ENCODE peak calls at places on chromosomes 3 and 15, in four cellular contexts. J is ovary, Q is brain microvascular endothelial cell, P is IMR-90. X is an unnamed sample.

GRCh38 chr3:62562596-62562995 is 189.2 kb upstream of the FEZF2 start:
- DNase-seq in J (no peak), Q (no peak), P (peak), X (no peak)

GRCh38 chr15:90619468-90619867 is 89.7 kb downstream of the CRTC3 start:
- DNase-seq in J (no peak), Q (no peak), P (no peak), X (no peak)

GRCh38 chr3:187236963-187237362 is 39.7 kb downstream of the RTP1 start:
- DNase-seq in P (no peak), Q (no peak), J (no peak), X (no peak)

GRCh38 chr15:73956276-73957086 is 30.2 kb downstream of the LOXL1 start:
- DNase-seq in Q (peak), J (no peak), P (peak), X (peak)

GRCh38 chr15:87722941-87723691 is 533.4 kb downstream of the NTRK3 start:
- DNase-seq in P (peak), Q (no peak), J (no peak), X (peak)

GRCh38 chr15:61809216-61809615 is 251.0 kb downstream of the VPS13C start:
- DNase-seq in J (no peak), Q (no peak), P (no peak), X (no peak)

GRCh38 chr15:29925227-29926082 is 103.2 kb upstream of the TJP1 start:
- DNase-seq in Q (peak), P (peak), J (peak), X (peak)

GRCh38 chr15:60844431-60845174 is 365.7 kb upstream of the ICE2 start:
- DNase-seq in J (no peak), P (no peak), Q (no peak), X (no peak)

GRCh38 chr3:107753494-107753893 is 230.7 kb downstream of the BBX start:
- DNase-seq in J (no peak), P (peak), Q (peak), X (peak)

GRCh38 chr3:8451696-8452095 is 49.9 kb upstream of the LMCD1 start:
- DNase-seq in P (peak), J (no peak), Q (peak), X (no peak)

GRCh38 chr3:141690366-141691072 is 47.6 kb upstream of the RNF7 start:
- DNase-seq in P (peak), J (no peak), Q (no peak), X (no peak)

GRCh38 chr15:39684215-39684614 is 98.4 kb downstream of the FSIP1 start:
- DNase-seq in J (no peak), P (no peak), Q (peak), X (no peak)

GRCh38 chr3:42572278-42572677 is 9.5 kb downstream of the SEC22C start:
- DNase-seq in J (no peak), Q (peak), P (peak), X (peak)

GRCh38 chr15:89129123-89129815 is 41.0 kb downstream of the ABHD2 start:
- DNase-seq in J (peak), Q (no peak), P (peak), X (peak)

GRCh38 chr3:104126864-104127553 is 1239.7 kb upstream of the ALCAM start:
- DNase-seq in J (no peak), P (no peak), Q (no peak), X (no peak)

GRCh38 chr3:118850687-118851086 is 184.0 kb downstream of the IGSF11 start:
- DNase-seq in P (no peak), J (no peak), Q (no peak), X (no peak)

GRCh38 chr3:66527253-66527652 is 26.4 kb upstream of the LRIG1 start:
- DNase-seq in P (no peak), Q (no peak), J (no peak), X (no peak)

GRCh38 chr3:125213946-125214542 is 1.5 kb upstream of the SLC12A8 start:
- DNase-seq in J (no peak), Q (peak), P (peak), X (no peak)

GRCh38 chr3:197285557-197285956 is 12.9 kb downstream of the DLG1 start:
- DNase-seq in J (no peak), P (no peak), Q (no peak), X (no peak)

GRCh38 chr15:94069834-94070233 is 161.5 kb upstream of the MCTP2 start:
- DNase-seq in J (no peak), P (no peak), Q (no peak), X (no peak)

GRCh38 chr15:62137216-62137884 is 27.7 kb downstream of the C2CD4B start:
- DNase-seq in Q (no peak), J (no peak), P (no peak), X (no peak)

DNA sequence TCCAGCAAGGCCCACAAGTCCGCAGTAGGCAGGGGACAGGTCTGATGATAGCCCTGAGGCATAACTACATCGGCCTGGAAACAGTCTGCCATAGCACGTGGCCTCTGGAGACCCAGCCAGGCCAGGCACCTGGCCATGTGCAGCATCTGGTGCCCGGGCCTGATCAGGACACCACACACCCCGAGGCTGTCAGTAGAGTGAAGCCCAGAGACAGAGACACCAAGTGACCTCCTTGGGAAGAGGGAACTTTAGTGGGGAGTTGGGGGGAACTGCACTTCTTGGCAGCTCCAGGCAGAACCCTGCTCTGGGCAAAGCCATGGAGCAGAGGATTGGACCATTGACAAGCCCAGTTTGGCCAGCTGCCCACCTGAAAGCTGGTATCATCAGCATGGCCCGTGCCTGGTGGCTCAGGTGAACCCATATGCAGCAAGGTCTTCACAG is 1.2 kb downstream of the SHISA5 start:
- DNase-seq in P (no peak), Q (no peak), J (peak), X (no peak)
- H3K27ac ChIP-seq in P (peak), Q (no peak), J (peak), X (no peak)

DNA sequence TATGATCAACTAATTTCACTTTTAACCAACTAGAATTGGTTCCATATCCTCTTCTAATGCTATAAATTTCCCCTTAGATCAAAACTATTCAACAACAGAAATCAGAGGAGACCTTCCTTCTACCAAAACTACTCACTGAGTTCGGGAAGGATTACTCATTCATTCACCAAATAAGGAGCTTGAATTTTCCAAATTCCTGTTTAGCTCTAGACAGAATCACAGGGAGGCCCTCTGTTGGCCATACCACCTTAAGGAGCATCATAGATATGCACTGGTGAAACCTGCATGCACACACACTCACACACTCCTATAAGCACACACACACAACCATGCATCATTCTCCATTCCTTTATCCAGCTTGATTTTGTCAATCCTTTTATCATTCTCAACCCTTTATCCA is 49.0 kb downstream of the SUCLG2 start:
- DNase-seq in P (peak), Q (peak), J (no peak), X (peak)
- TF ChIP-seq CTCF in P (peak), Q (peak), J (no peak), X (peak)

GRCh38 chr15:55221090-55222011 is 24.6 kb upstream of the RSL24D1 start:
- DNase-seq in P (peak), J (no peak), Q (peak), X (peak)
- H3K27ac ChIP-seq in P (peak), J (no peak), Q (peak), X (no peak)

GRCh38 chr15:47500823-47501222 is 216.5 kb upstream of the SEMA6D start:
- DNase-seq in J (no peak), Q (no peak), P (no peak), X (no peak)
- TF ChIP-seq CTCF in J (no peak), Q (no peak), P (no peak), X (peak)

GRCh38 chr3:82628385-82629014 is 867.1 kb upstream of the GBE1 start:
- DNase-seq in P (no peak), Q (no peak), J (no peak), X (no peak)

GRCh38 chr3:82633319-82633718 is 871.9 kb upstream of the GBE1 start:
- DNase-seq in P (no peak), Q (no peak), J (no peak), X (no peak)

GRCh38 chr3:82627733-82628132 is 866.3 kb upstream of the GBE1 start:
- DNase-seq in Q (no peak), P (no peak), J (no peak), X (no peak)

GRCh38 chr3:82629937-82630336 is 868.5 kb upstream of the GBE1 start:
- DNase-seq in P (no peak), Q (no peak), J (no peak), X (peak)
- H3K27ac ChIP-seq in P (no peak), Q (no peak), J (no peak), X (no peak)

DNA sequence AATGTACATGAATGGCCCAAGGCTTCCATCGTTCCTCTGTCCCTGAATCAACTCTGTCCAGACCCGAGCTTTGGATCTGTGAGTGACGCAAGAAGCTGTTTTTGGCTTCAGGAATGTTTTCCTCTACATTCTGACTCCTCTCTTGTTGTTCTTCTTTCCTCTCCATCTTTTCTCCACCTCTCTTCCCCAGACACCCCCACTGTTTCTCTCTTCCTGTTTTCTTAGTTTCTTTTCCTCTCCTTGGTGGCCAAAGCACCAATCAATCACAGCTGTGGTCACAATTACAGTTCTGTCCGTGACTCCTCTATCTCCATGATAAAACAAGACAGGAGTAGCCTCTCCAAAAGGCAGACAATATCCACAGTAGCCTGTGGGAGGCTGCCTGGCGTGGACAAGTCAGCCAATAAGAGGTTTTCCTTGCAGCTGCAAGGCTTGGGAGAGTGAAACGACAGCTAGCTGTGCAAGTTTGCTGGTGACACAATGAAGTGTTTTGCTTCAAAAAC is 4.9 kb upstream of the TMEM212 start:
- DNase-seq in Q (peak), J (peak), P (peak), X (no peak)
- TF ChIP-seq CTCF in Q (peak), J (no peak), P (peak), X (no peak)

DNA sequence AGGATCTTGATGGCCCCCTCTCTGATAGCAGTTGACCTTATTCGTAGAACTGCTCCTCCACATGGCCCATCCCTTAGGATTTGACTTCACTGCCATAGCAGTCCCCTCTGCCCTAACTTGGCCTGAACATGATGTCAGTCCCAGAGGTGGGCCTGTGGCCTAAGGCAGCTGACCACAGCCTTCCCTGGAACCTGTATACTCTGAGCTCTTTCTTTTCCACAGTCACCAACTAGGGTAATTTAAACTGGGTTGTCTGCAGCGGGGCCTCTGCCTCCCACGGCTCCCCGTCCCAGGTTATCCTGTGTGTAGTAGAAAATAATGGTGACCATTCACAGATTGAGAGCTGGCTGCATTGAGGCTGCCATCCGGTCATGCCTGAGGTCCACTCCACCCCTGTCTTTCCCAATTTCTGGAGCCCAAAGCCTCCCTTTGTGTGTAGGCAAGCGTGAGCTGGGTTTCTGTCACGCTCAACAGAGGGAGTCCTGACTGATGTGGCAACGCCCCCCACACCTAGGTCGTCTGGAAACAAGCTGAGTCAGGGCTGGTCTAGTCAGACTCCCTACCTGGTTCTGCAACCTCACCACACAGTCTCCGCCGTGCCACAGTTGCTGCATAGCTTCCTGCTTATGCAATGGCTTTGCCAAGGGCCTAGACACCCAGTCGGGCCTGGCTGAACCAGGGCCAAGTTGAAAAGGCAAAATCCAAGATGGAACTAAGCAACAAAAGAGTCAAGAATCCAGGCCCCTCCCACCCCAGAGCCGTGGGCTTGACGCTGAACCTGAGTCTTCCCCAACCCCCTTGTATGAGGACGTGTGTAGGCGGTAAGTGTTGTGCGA is 284.5 kb downstream of the XXYLT1 start:
- DNase-seq in P (no peak), J (no peak), Q (no peak), X (peak)
- H3K27ac ChIP-seq in P (no peak), J (no peak), Q (no peak), X (peak)

GRCh38 chr15:96119734-96120133 is 210.8 kb upstream of the NR2F2 start:
- DNase-seq in P (no peak), J (no peak), Q (no peak), X (no peak)
- TF ChIP-seq CTCF in P (no peak), J (no peak), Q (no peak), X (no peak)

GRCh38 chr3:74617786-74618185 is 3.3 kb upstream of the CNTN3 start:
- DNase-seq in Q (no peak), J (no peak), P (no peak), X (no peak)

GRCh38 chr3:74613566-74613965 is 893 bp downstream of the CNTN3 start:
- DNase-seq in P (peak), J (no peak), Q (no peak), X (no peak)

GRCh38 chr3:74607803-74608202 is 6.7 kb downstream of the CNTN3 start:
- DNase-seq in P (no peak), Q (no peak), J (no peak), X (no peak)

GRCh38 chr3:74614133-74614967 is at the start of gene CNTN3:
- DNase-seq in Q (no peak), P (peak), J (no peak), X (no peak)

GRCh38 chr3:74613060-74613459 is 1.4 kb downstream of the CNTN3 start:
- DNase-seq in P (peak), J (no peak), Q (no peak), X (peak)
- H3K27ac ChIP-seq in P (peak), J (no peak), Q (no peak), X (no peak)

DNA sequence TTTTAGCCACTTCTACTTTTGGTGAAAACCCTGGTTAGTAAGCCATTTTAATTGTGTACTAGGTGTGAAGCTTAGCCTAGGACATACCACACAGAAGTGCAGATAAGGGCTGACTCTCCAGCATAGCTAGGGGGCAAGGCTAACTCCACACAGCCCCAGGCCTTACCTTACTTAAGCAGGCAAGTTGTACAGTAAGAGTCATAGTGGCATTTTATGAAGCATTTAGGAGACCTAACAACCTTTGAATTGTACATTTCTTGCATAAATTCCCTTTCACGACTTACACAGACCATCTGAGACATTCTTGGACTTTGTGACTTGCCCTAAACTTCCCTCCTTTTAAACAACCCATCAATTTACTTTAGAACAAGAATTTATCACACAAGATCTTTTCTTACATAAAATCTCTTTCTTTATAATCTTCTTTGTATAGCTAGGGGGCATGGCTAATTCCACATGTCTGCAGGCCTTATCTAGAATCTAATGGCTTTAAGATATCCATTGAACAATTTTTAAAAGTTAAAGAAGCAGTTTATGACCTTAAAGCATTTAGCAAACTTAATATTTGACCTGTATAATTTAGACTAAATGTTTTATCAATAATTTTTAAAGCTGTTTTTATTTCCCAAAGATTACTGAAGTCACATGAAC is 18.7 kb upstream of the SKIL start:
- DNase-seq in P (no peak), Q (no peak), J (no peak), X (no peak)
- TF ChIP-seq CTCF in P (no peak), Q (no peak), J (no peak), X (no peak)

X was measured in PC-3.